ENCODE peak calls at places on chromosomes 12 and 14, in ten cellular contexts. V is LoVo, A is NCI-H446, G is esophagus muscularis mucosa, B is RKO, S is SW480, F is mucosa of gallbladder, N is body of pancreas, X is T-helper 17 cell, D is non-pigmented ciliary epithelial cell. L is an unnamed sample.

GRCh38 chr12:119308743-119309456 is 25.6 kb upstream of the CCDC60 start:
- DNase-seq in F (no peak), D (no peak), A (peak; percentile 17), N (no peak), S (no peak), G (no peak), V (no peak), B (no peak), X (no peak), L (no peak)

GRCh38 chr12:6551496-6552139 is 4.2 kb downstream of the IFFO1 start:
- DNase-seq in F (no peak), G (no peak), D (no peak), N (no peak), A (no peak), B (no peak), X (no peak), V (no peak), S (no peak), L (peak; percentile 25)

GRCh38 chr12:1933342-1933992 is 15.0 kb upstream of the CACNA2D4 start:
- DNase-seq in N (no peak), D (peak; percentile 4), A (peak; percentile 46), B (no peak), G (no peak), X (no peak), V (no peak), S (no peak), F (no peak), L (no peak)

GRCh38 chr14:63656194-63656593 is 14.5 kb upstream of the WDR89 start:
- DNase-seq in B (no peak), G (no peak), D (no peak), X (no peak), A (no peak), S (no peak), V (no peak), N (no peak), F (no peak), L (no peak)

GRCh38 chr14:90409209-90409730 is 12.4 kb downstream of the CALM1 start:
- DNase-seq in F (peak; percentile 47), N (peak; percentile 33), S (no peak), A (peak; percentile 79), B (peak; percentile 79), X (no peak), D (peak; percentile 95), G (peak; percentile 92), V (no peak), L (no peak)

GRCh38 chr14:105275267-105275946 is 25.4 kb downstream of the BRF1 start:
- DNase-seq in B (no peak), S (no peak), G (no peak), F (no peak), X (no peak), N (no peak), V (no peak), A (no peak), D (no peak), L (no peak)

GRCh38 chr14:32372154-32372553 is 43.1 kb downstream of the AKAP6 start:
- DNase-seq in N (no peak), B (peak; percentile 41), X (no peak), G (no peak), V (no peak), S (no peak), D (peak; percentile 83), F (no peak), A (no peak), L (no peak)

GRCh38 chr12:112798019-112798760 is 6.6 kb downstream of the RPH3A start:
- DNase-seq in D (no peak), X (no peak), S (no peak), G (no peak), A (peak; percentile 79), V (no peak), N (no peak), B (no peak), F (no peak), L (no peak)

GRCh38 chr12:75585309-75585708 is 73.9 kb upstream of the KRR1 start:
- DNase-seq in S (peak; percentile 11), G (no peak), V (peak; percentile 16), B (peak; percentile 68), N (no peak), F (no peak), X (no peak), D (peak; percentile 73), A (peak; percentile 41), L (no peak)

GRCh38 chr12:132471011-132471857 is 18.7 kb upstream of the FBRSL1 start:
- DNase-seq in N (peak; percentile 45), A (no peak), F (no peak), X (no peak), S (peak; percentile 88), B (no peak), G (no peak), V (peak; percentile 56), D (no peak), L (peak; percentile 12)

GRCh38 chr12:53930591-53931255 is 7.9 kb upstream of the HOXC13 start:
- DNase-seq in X (no peak), S (no peak), B (no peak), V (no peak), N (no peak), G (no peak), D (no peak), A (no peak), F (no peak), L (no peak)

GRCh38 chr14:78152246-78153068 is 17.7 kb upstream of the NRXN3 start:
- DNase-seq in F (no peak), S (no peak), D (no peak), B (no peak), G (no peak), A (peak; percentile 40), V (no peak), N (no peak), X (no peak), L (no peak)

GRCh38 chr12:6787309-6787708 is 2.0 kb upstream of the CD4 start:
- DNase-seq in X (no peak), S (no peak), N (no peak), A (no peak), F (no peak), V (no peak), D (no peak), G (no peak), B (no peak), L (no peak)

GRCh38 chr12:80553316-80553715 is 109.3 kb downstream of the PTPRQ start:
- DNase-seq in D (peak; percentile 77), X (no peak), S (peak; percentile 24), N (no peak), G (no peak), F (no peak), V (peak; percentile 28), B (peak; percentile 80), A (no peak), L (no peak)

GRCh38 chr12:56257491-56258067 is 605 bp downstream of the ANKRD52 start:
- DNase-seq in N (peak; percentile 39), V (peak; percentile 34), A (no peak), S (no peak), G (no peak), D (no peak), B (peak; percentile 50), F (no peak), X (no peak), L (no peak)

GRCh38 chr12:124940393-124941169 is 26.1 kb upstream of the UBC start:
- DNase-seq in S (peak; percentile 92), V (peak; percentile 97), B (peak; percentile 98), G (peak; percentile 98), X (peak; percentile 62), D (no peak), N (peak; percentile 82), A (no peak), F (peak; percentile 93), L (peak; percentile 94)

GRCh38 chr12:130424858-130425697 is 87.4 kb downstream of the PIWIL1 start:
- DNase-seq in F (no peak), X (no peak), N (no peak), G (no peak), D (no peak), S (no peak), B (no peak), A (no peak), V (no peak), L (no peak)

GRCh38 chr12:106135075-106135474 is 3.7 kb downstream of the NUAK1 start:
- DNase-seq in F (no peak), B (no peak), G (no peak), V (no peak), X (no peak), A (peak; percentile 80), D (no peak), S (no peak), N (no peak), L (no peak)

GRCh38 chr12:69068431-69068830 is 135.5 kb upstream of the CPM start:
- DNase-seq in N (peak; percentile 78), D (no peak), A (no peak), X (no peak), S (peak; percentile 87), V (peak; percentile 95), G (no peak), F (peak; percentile 78), B (peak; percentile 91), L (peak; percentile 50)

GRCh38 chr14:38583471-38583870 is 327.6 kb upstream of the CLEC14A start:
- DNase-seq in D (no peak), N (no peak), S (no peak), X (no peak), F (no peak), A (no peak), G (no peak), V (no peak), B (no peak), L (no peak)

GRCh38 chr14:104332634-104333270 is 194.4 kb downstream of the KIF26A start:
- DNase-seq in B (no peak), F (no peak), V (no peak), X (no peak), D (no peak), S (no peak), G (no peak), A (no peak), N (no peak), L (no peak)

GRCh38 chr14:69650948-69651369 is 39.6 kb downstream of the SUSD6 start:
- DNase-seq in D (no peak), A (no peak), S (no peak), X (no peak), V (no peak), N (no peak), F (no peak), G (no peak), B (no peak), L (no peak)

GRCh38 chr14:61562321-61563161 is 132.8 kb upstream of the HIF1A start:
- DNase-seq in X (no peak), S (peak; percentile 92), V (peak; percentile 44), B (peak; percentile 85), N (peak; percentile 73), F (no peak), A (no peak), G (no peak), D (peak; percentile 100), L (no peak)

GRCh38 chr12:46382974-46383653 is 10.5 kb upstream of the SLC38A2 start:
- DNase-seq in D (peak; percentile 85), A (peak; percentile 96), V (peak; percentile 98), S (peak; percentile 94), G (peak; percentile 99), F (peak; percentile 98), N (peak; percentile 98), X (peak; percentile 76), B (peak; percentile 95), L (peak; percentile 98)

GRCh38 chr12:28051516-28052456 is 79.3 kb upstream of the PTHLH start:
- DNase-seq in S (peak; percentile 58), V (no peak), G (no peak), F (no peak), D (no peak), A (peak; percentile 39), N (no peak), X (no peak), B (no peak), L (no peak)